ENCODE peak calls at places on chromosomes 11 and 22, in nine cellular contexts. One of them, this sample, is unnamed. For H3K9me3, the result is how much of the 10 kb centered on the place peaks cover.

GRCh38 chr22:17258015-17258827 is 39.0 kb upstream of the ADA2 start:
- DNase-seq in RWPE2: no peak
- DNase-seq in osteoblast: peak
- DNase-seq in body of pancreas: peak
- DNase-seq in BE2C: peak
- DNase-seq in Panc1: no peak
- DNase-seq in Peyer's patch: peak
- DNase-seq in colonic mucosa: peak
- DNase-seq in SJSA1: no peak
- DNase-seq in this sample: peak

GRCh38 chr11:102194983-102195382 is 84.7 kb downstream of the YAP1 start:
- DNase-seq in RWPE2: no peak
- DNase-seq in Panc1: no peak
- DNase-seq in body of pancreas: no peak
- DNase-seq in SJSA1: no peak
- DNase-seq in colonic mucosa: no peak
- DNase-seq in osteoblast: no peak
- DNase-seq in BE2C: no peak
- DNase-seq in Peyer's patch: no peak
- DNase-seq in this sample: no peak

GRCh38 chr11:117862019-117862725 is 14.3 kb downstream of the FXYD6 start:
- DNase-seq in body of pancreas: no peak
- DNase-seq in RWPE2: no peak
- DNase-seq in SJSA1: no peak
- DNase-seq in BE2C: no peak
- DNase-seq in Peyer's patch: no peak
- DNase-seq in osteoblast: no peak
- DNase-seq in Panc1: no peak
- DNase-seq in colonic mucosa: no peak
- DNase-seq in this sample: no peak

GRCh38 chr11:91795139-91795887 is 429.3 kb upstream of the FAT3 start:
- DNase-seq in Panc1: no peak
- DNase-seq in osteoblast: no peak
- DNase-seq in BE2C: no peak
- DNase-seq in SJSA1: no peak
- DNase-seq in Peyer's patch: no peak
- DNase-seq in body of pancreas: no peak
- DNase-seq in colonic mucosa: no peak
- DNase-seq in RWPE2: no peak
- DNase-seq in this sample: no peak

GRCh38 chr22:33210129-33210784 is 152.1 kb upstream of the SYN3 start:
- DNase-seq in body of pancreas: peak
- DNase-seq in colonic mucosa: peak
- DNase-seq in osteoblast: peak
- DNase-seq in Panc1: no peak
- DNase-seq in RWPE2: no peak
- DNase-seq in BE2C: peak
- DNase-seq in Peyer's patch: no peak
- DNase-seq in SJSA1: peak
- DNase-seq in this sample: peak

GRCh38 chr11:47220401-47220821 is 5.6 kb downstream of the DDB2 start:
- DNase-seq in colonic mucosa: no peak
- DNase-seq in BE2C: no peak
- DNase-seq in Peyer's patch: no peak
- DNase-seq in osteoblast: no peak
- DNase-seq in SJSA1: no peak
- DNase-seq in RWPE2: no peak
- DNase-seq in body of pancreas: no peak
- DNase-seq in Panc1: peak
- DNase-seq in this sample: no peak

GRCh38 chr22:46593211-46593676 is 26.9 kb upstream of the GRAMD4 start:
- DNase-seq in osteoblast: no peak
- DNase-seq in RWPE2: no peak
- DNase-seq in BE2C: no peak
- DNase-seq in Peyer's patch: no peak
- DNase-seq in body of pancreas: no peak
- DNase-seq in colonic mucosa: no peak
- DNase-seq in SJSA1: no peak
- DNase-seq in Panc1: no peak
- DNase-seq in this sample: no peak

GRCh38 chr11:87722756-87723599 is 452.3 kb downstream of the RAB38 start:
- DNase-seq in RWPE2: no peak
- DNase-seq in body of pancreas: peak
- DNase-seq in SJSA1: no peak
- DNase-seq in colonic mucosa: peak
- DNase-seq in Peyer's patch: no peak
- DNase-seq in Panc1: peak
- DNase-seq in BE2C: peak
- DNase-seq in osteoblast: peak
- DNase-seq in this sample: peak

GRCh38 chr11:86116386-86116726 is 47.5 kb upstream of the PICALM start:
- DNase-seq in RWPE2: no peak
- DNase-seq in osteoblast: peak
- DNase-seq in SJSA1: peak
- DNase-seq in colonic mucosa: no peak
- DNase-seq in Peyer's patch: no peak
- DNase-seq in BE2C: no peak
- DNase-seq in Panc1: no peak
- DNase-seq in body of pancreas: no peak
- DNase-seq in this sample: no peak

GRCh38 chr11:12537778-12538401 is 136.3 kb upstream of the TEAD1 start:
- DNase-seq in osteoblast: no peak
- DNase-seq in SJSA1: no peak
- DNase-seq in RWPE2: no peak
- DNase-seq in colonic mucosa: no peak
- DNase-seq in Peyer's patch: no peak
- DNase-seq in Panc1: no peak
- DNase-seq in body of pancreas: no peak
- DNase-seq in BE2C: no peak
- DNase-seq in this sample: no peak

GRCh38 chr11:74282863-74283484 is 28.5 kb downstream of the P4HA3 start:
- DNase-seq in osteoblast: no peak
- DNase-seq in BE2C: no peak
- DNase-seq in Peyer's patch: no peak
- DNase-seq in body of pancreas: no peak
- DNase-seq in RWPE2: no peak
- DNase-seq in SJSA1: no peak
- DNase-seq in Panc1: no peak
- DNase-seq in colonic mucosa: no peak
- DNase-seq in this sample: peak

GRCh38 chr11:34750692-34751405 is 130.0 kb downstream of the EHF start:
- DNase-seq in osteoblast: no peak
- DNase-seq in BE2C: no peak
- DNase-seq in RWPE2: no peak
- DNase-seq in Peyer's patch: no peak
- DNase-seq in SJSA1: no peak
- DNase-seq in colonic mucosa: no peak
- DNase-seq in Panc1: no peak
- DNase-seq in body of pancreas: no peak
- DNase-seq in this sample: no peak

GRCh38 chr11:45252134-45252856 is 33.8 kb downstream of the SYT13 start:
- DNase-seq in BE2C: peak
- DNase-seq in RWPE2: no peak
- DNase-seq in osteoblast: peak
- DNase-seq in colonic mucosa: peak
- DNase-seq in Peyer's patch: peak
- DNase-seq in SJSA1: peak
- DNase-seq in body of pancreas: peak
- DNase-seq in Panc1: no peak
- DNase-seq in this sample: peak

GRCh38 chr11:110858556-110858921 is 146.3 kb upstream of the ARHGAP20 start:
- DNase-seq in BE2C: no peak
- DNase-seq in colonic mucosa: peak
- DNase-seq in osteoblast: no peak
- DNase-seq in RWPE2: no peak
- DNase-seq in SJSA1: no peak
- DNase-seq in Peyer's patch: no peak
- DNase-seq in body of pancreas: peak
- DNase-seq in Panc1: no peak
- DNase-seq in this sample: no peak

GRCh38 chr11:8768625-8769333 is 86.2 kb downstream of the RPL27A start:
- DNase-seq in osteoblast: peak
- DNase-seq in BE2C: no peak
- DNase-seq in colonic mucosa: no peak
- DNase-seq in RWPE2: no peak
- DNase-seq in Peyer's patch: no peak
- DNase-seq in SJSA1: peak
- DNase-seq in Panc1: peak
- DNase-seq in body of pancreas: peak
- DNase-seq in this sample: peak

GRCh38 chr11:8766043-8766992 is 83.7 kb downstream of the RPL27A start:
- DNase-seq in osteoblast: peak
- DNase-seq in RWPE2: no peak
- DNase-seq in Peyer's patch: no peak
- DNase-seq in SJSA1: no peak
- DNase-seq in BE2C: no peak
- DNase-seq in body of pancreas: no peak
- DNase-seq in colonic mucosa: no peak
- DNase-seq in Panc1: no peak
- DNase-seq in this sample: no peak

GRCh38 chr11:8765294-8765693 is 82.7 kb downstream of the RPL27A start:
- DNase-seq in BE2C: no peak
- DNase-seq in Panc1: no peak
- DNase-seq in body of pancreas: no peak
- DNase-seq in RWPE2: no peak
- DNase-seq in osteoblast: peak
- DNase-seq in colonic mucosa: no peak
- DNase-seq in Peyer's patch: no peak
- DNase-seq in SJSA1: no peak
- DNase-seq in this sample: no peak

GRCh38 chr11:8767466-8768142 is 85.0 kb downstream of the RPL27A start:
- DNase-seq in Peyer's patch: no peak
- DNase-seq in osteoblast: no peak
- DNase-seq in BE2C: no peak
- DNase-seq in RWPE2: no peak
- DNase-seq in SJSA1: no peak
- DNase-seq in body of pancreas: no peak
- DNase-seq in colonic mucosa: no peak
- DNase-seq in Panc1: no peak
- DNase-seq in this sample: no peak

DNA sequence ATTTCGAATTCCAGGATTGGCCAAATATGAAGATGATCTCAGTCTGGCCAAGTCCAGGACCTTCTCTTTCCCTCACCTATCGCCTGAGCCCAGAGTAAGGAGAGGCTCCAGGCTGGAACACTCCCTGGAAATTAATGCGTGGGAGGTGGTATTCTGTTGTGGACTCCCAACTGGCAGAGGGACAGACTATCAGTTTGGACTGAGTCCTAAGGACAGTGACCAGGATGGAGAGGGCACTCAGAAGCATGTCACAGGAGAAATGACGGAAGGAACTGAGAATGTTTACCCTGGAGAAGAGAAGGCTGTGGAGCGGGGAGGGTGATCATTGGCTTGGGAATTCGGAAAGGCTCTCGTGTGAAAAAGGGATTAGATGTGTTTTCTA is 84.4 kb downstream of the RPL27A start:
- DNase-seq in SJSA1: no peak
- DNase-seq in Peyer's patch: no peak
- DNase-seq in colonic mucosa: no peak
- DNase-seq in body of pancreas: no peak
- DNase-seq in Panc1: no peak
- DNase-seq in RWPE2: no peak
- DNase-seq in BE2C: no peak
- DNase-seq in osteoblast: no peak
- DNase-seq in this sample: no peak
- H3K4me3 ChIP-seq in SJSA1: no peak
- H3K4me3 ChIP-seq in Peyer's patch: no peak
- H3K4me3 ChIP-seq in colonic mucosa: no peak
- H3K4me3 ChIP-seq in body of pancreas: no peak
- H3K4me3 ChIP-seq in Panc1: no peak
- H3K4me3 ChIP-seq in RWPE2: no peak
- H3K4me3 ChIP-seq in BE2C: no peak
- H3K4me3 ChIP-seq in osteoblast: peak
- H3K4me3 ChIP-seq in this sample: no peak

DNA sequence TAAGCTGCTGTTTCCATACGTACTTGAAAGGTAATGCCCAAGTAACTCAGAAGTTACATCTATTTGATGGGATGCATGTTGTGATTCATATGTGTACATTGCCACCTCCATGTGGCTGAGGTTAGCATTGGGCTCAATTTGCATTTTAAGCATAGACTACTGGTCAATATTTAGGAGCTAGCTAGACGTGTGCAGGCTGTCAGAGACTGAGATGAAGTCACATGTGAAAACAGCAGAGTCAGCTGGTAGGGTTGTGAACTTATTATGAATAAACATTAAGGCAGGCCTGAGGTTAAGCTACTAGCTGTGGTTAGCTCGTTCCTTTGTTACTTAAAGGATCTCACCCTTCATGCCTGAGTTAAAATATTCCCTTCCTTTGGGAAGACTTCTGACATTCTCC is 114.5 kb upstream of the MTNR1B start:
- DNase-seq in Peyer's patch: no peak
- DNase-seq in Panc1: no peak
- DNase-seq in colonic mucosa: no peak
- DNase-seq in RWPE2: no peak
- DNase-seq in SJSA1: no peak
- DNase-seq in osteoblast: no peak
- DNase-seq in body of pancreas: no peak
- DNase-seq in BE2C: no peak
- DNase-seq in this sample: no peak
- H3K9me3 ChIP-seq in Peyer's patch: under half
- H3K9me3 ChIP-seq in Panc1: under half
- H3K9me3 ChIP-seq in colonic mucosa: under half
- H3K9me3 ChIP-seq in RWPE2: under half
- H3K9me3 ChIP-seq in SJSA1: under half
- H3K9me3 ChIP-seq in osteoblast: under half
- H3K9me3 ChIP-seq in body of pancreas: under half
- H3K9me3 ChIP-seq in BE2C: under half
- H3K9me3 ChIP-seq in this sample: under half

DNA sequence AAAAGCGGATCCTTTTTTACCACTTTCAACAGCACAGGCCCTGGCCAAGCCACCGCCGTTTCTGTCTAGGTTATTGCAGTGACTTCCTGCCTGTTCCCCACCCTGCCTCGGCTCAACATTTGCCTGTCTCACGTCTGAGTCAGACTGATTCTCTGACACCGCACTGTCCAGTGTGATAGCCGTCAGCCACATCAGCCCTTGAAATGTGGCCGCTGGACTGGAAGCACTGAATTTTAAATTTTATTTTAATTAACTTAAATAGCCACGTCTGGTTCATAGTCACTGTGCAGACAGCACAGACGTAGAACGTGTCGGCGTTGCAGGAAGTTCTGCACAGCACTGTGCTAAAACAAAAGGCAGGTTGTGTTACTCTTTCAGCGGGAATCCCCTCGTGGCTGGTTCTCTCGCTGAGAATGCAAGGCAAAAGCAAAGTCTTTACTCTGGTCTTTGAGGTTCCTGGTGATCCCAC is 56.3 kb upstream of the ADSL start:
- DNase-seq in Peyer's patch: no peak
- DNase-seq in RWPE2: no peak
- DNase-seq in Panc1: no peak
- DNase-seq in SJSA1: no peak
- DNase-seq in BE2C: no peak
- DNase-seq in body of pancreas: no peak
- DNase-seq in colonic mucosa: no peak
- DNase-seq in osteoblast: no peak
- DNase-seq in this sample: no peak
- H3K4me3 ChIP-seq in Peyer's patch: no peak
- H3K4me3 ChIP-seq in RWPE2: no peak
- H3K4me3 ChIP-seq in Panc1: no peak
- H3K4me3 ChIP-seq in SJSA1: no peak
- H3K4me3 ChIP-seq in BE2C: no peak
- H3K4me3 ChIP-seq in body of pancreas: no peak
- H3K4me3 ChIP-seq in colonic mucosa: no peak
- H3K4me3 ChIP-seq in osteoblast: no peak
- H3K4me3 ChIP-seq in this sample: no peak

GRCh38 chr22:48902001-48902869 is 925.4 kb downstream of the BRD1 start:
- DNase-seq in colonic mucosa: no peak
- DNase-seq in osteoblast: peak
- DNase-seq in Panc1: no peak
- DNase-seq in Peyer's patch: peak
- DNase-seq in RWPE2: peak
- DNase-seq in BE2C: no peak
- DNase-seq in body of pancreas: no peak
- DNase-seq in SJSA1: peak
- DNase-seq in this sample: no peak
- H3K9me3 ChIP-seq in colonic mucosa: under half
- H3K9me3 ChIP-seq in osteoblast: under half
- H3K9me3 ChIP-seq in Panc1: under half
- H3K9me3 ChIP-seq in Peyer's patch: under half
- H3K9me3 ChIP-seq in RWPE2: under half
- H3K9me3 ChIP-seq in BE2C: under half
- H3K9me3 ChIP-seq in body of pancreas: under half
- H3K9me3 ChIP-seq in SJSA1: under half
- H3K9me3 ChIP-seq in this sample: under half

This sample was measured in SJCRH30.